ENCODE peak calls at places on chromosomes 2 and 18, in eight cellular contexts. M is ascending aorta; Q is HCT116; A is hepatocyte; T is right lobe of liver; V is lung; D is CD8-positive, alpha-beta T cell; J is spleen. Y is an unnamed sample. For H3K27me3 and H3K4me1, the result is how much of the 10 kb centered on the place peaks cover.

GRCh38 chr18:42183746-42184145 is 228.7 kb downstream of the PIK3C3 start:
- DNase-seq in M (no peak), Q (no peak), A (peak), T (no peak), V (no peak), D (no peak), J (no peak), Y (no peak)

GRCh38 chr2:239910851-239911629 is 114.1 kb downstream of the NDUFA10 start:
- DNase-seq in M (no peak), Q (no peak), A (no peak), T (peak), V (peak), D (peak), J (peak), Y (peak)

GRCh38 chr18:59662008-59662701 is 35.1 kb downstream of the CCBE1 start:
- DNase-seq in M (no peak), Q (no peak), A (no peak), T (no peak), V (no peak), D (no peak), J (no peak), Y (no peak)

GRCh38 chr18:2417861-2418610 is 153.3 kb downstream of the METTL4 start:
- DNase-seq in M (no peak), Q (no peak), A (no peak), T (no peak), V (no peak), D (no peak), J (no peak), Y (no peak)

GRCh38 chr2:148375214-148375613 is 269.3 kb upstream of the EPC2 start:
- DNase-seq in M (no peak), Q (no peak), A (no peak), T (no peak), V (no peak), D (no peak), J (no peak), Y (no peak)

GRCh38 chr2:145984541-145984940 is 1464.6 kb upstream of the ZEB2 start:
- DNase-seq in M (no peak), Q (peak), A (peak), T (no peak), V (no peak), D (no peak), J (no peak), Y (no peak)

GRCh38 chr2:127326289-127326945 is 32.5 kb upstream of the ERCC3 start:
- DNase-seq in M (no peak), Q (no peak), A (no peak), T (no peak), V (no peak), D (no peak), J (no peak), Y (no peak)

GRCh38 chr18:32920796-32921787 is 148.3 kb upstream of the KLHL14 start:
- DNase-seq in M (no peak), Q (no peak), A (peak), T (no peak), V (no peak), D (no peak), J (no peak), Y (no peak)

GRCh38 chr18:13246121-13246520 is 27.6 kb downstream of the LDLRAD4 start:
- DNase-seq in M (no peak), Q (no peak), A (no peak), T (peak), V (no peak), D (no peak), J (no peak), Y (no peak)
- H3K27me3 ChIP-seq in M (under half), Q (under half), A (under half), T (under half), V (under half), D (under half), J (under half), Y (under half)

GRCh38 chr2:9288233-9288632 is 81.6 kb downstream of the ASAP2 start:
- DNase-seq in M (no peak), Q (no peak), A (no peak), T (no peak), V (no peak), D (no peak), J (no peak), Y (no peak)
- H3K4me1 ChIP-seq in M (under half), Q (half or more), A (under half), T (under half), V (under half), D (under half), J (under half), Y (under half)

DNA sequence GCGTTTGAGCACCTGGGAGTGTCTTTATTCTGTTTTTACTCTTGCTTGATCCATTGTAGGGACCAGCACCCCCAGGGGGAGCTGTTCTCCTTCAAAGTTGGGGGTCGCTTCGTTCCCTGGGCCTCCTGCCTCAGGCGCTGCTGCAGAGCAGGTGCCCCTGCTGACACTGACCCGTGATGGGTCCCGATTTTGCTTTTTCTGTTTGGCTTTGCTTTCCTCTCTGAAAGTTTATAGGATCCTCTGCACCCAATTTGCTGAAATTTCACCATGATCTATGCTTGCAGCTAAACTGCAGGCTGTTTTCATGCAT is 22.9 kb upstream of the FAHD2A start:
- DNase-seq in M (no peak), Q (no peak), A (no peak), T (no peak), V (no peak), D (no peak), J (no peak), Y (no peak)
- TF ChIP-seq CTCF in M (no peak), Q (peak), A (peak), T (no peak), V (no peak), D (no peak), J (no peak), Y (no peak)

GRCh38 chr2:236156095-236156859 is 11.9 kb downstream of the GBX2 start:
- DNase-seq in M (no peak), Q (no peak), A (no peak), T (no peak), V (no peak), D (no peak), J (peak), Y (no peak)
- H3K27me3 ChIP-seq in M (under half), Q (under half), A (half or more), T (under half), V (under half), D (under half), J (under half), Y (half or more)

GRCh38 chr2:150478206-150478974 is 9.1 kb downstream of the RND3 start:
- DNase-seq in M (no peak), Q (no peak), A (no peak), T (no peak), V (no peak), D (no peak), J (no peak), Y (no peak)
- H3K4me1 ChIP-seq in M (under half), Q (half or more), A (half or more), T (half or more), V (under half), D (under half), J (under half), Y (half or more)

DNA sequence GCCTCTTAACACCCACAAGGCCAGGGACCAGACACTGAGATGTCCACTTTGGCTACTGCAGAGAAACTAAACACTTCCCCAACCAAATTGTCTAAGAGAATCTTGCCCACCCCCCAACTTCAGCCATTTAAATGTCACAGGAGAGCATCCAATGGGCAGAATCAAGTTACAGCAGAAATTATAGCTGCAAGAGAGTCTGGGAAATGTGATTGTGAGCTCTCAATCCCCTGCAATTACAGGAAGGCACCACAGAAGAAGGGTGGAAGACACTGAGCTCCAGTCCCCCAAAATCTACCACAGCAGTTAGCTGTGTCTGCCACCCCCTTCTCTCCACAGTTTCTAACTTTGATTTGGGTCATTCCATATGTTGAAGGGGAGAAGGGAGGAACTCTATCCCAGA is 103.5 kb upstream of the ATL2 start:
- DNase-seq in M (no peak), Q (no peak), A (no peak), T (no peak), V (no peak), D (no peak), J (no peak), Y (no peak)
- TF ChIP-seq CTCF in M (no peak), Q (no peak), A (no peak), T (no peak), V (no peak), D (no peak), J (no peak), Y (no peak)